ENCODE peak calls at places on chromosomes 2 and 18, in seven cellular contexts. Y is SK-MEL-5; U is natural killer cell treated with Interleukin-12 subunit alpha and Interleukin-12 subunit beta and Interleukin-15 and Interleukin-18, amount 100 ng/mL, for 72 hours; I is GM13976; C is NCI-H1105; M is NCI-H774; D is NCI-H1436. W is an unnamed sample.

GRCh38 chr18:22034276-22034675 is 135.1 kb upstream of the GATA6 start:
- DNase-seq in I (no peak), Y (no peak), U (no peak), C (no peak), D (no peak), M (no peak), W (no peak)

GRCh38 chr2:236626391-236627150 is 56.9 kb downstream of the ACKR3 start:
- DNase-seq in Y (peak), C (no peak), I (no peak), D (no peak), M (no peak), U (no peak), W (no peak)

GRCh38 chr2:182650704-182651103 is 65.4 kb upstream of the DNAJC10 start:
- DNase-seq in M (peak), I (no peak), Y (peak), D (peak), C (no peak), U (no peak), W (peak)

GRCh38 chr2:150403457-150403856 is 84.0 kb downstream of the RND3 start:
- DNase-seq in D (no peak), U (no peak), M (no peak), C (no peak), Y (no peak), I (no peak), W (no peak)

GRCh38 chr2:217164008-217164407 is 304.1 kb upstream of the TNP1 start:
- DNase-seq in D (no peak), U (no peak), I (no peak), M (no peak), Y (no peak), C (no peak), W (no peak)

GRCh38 chr2:220228310-220229006 is 601.0 kb downstream of the SLC4A3 start:
- DNase-seq in C (no peak), M (no peak), U (no peak), Y (no peak), D (no peak), I (no peak), W (peak)

GRCh38 chr2:213199871-213200270 is 48.5 kb upstream of the IKZF2 start:
- DNase-seq in D (no peak), M (no peak), Y (no peak), C (no peak), U (no peak), I (no peak), W (no peak)

GRCh38 chr2:85878719-85879390 is 9.9 kb downstream of the ST3GAL5 start:
- DNase-seq in Y (no peak), C (no peak), D (no peak), I (no peak), M (no peak), U (no peak), W (no peak)

GRCh38 chr2:221097568-221097915 is 474.6 kb downstream of the EPHA4 start:
- DNase-seq in D (no peak), C (no peak), M (no peak), I (no peak), U (no peak), Y (no peak), W (no peak)

GRCh38 chr18:10560457-10561045 is 34.7 kb downstream of the NAPG start:
- DNase-seq in I (peak), D (peak), C (peak), M (peak), Y (peak), U (no peak), W (peak)

GRCh38 chr2:219714681-219715080 is 87.3 kb downstream of the SLC4A3 start:
- DNase-seq in I (no peak), U (no peak), C (no peak), D (no peak), M (no peak), Y (no peak), W (no peak)

W was measured in HFF-Myc.